ENCODE peak calls at places on chromosome 17, in seven cellular contexts. U, N, Y, V, S, K and L are unnamed samples.

GRCh38 chr17:9363440-9364350 is 211.9 kb downstream of the STX8 start:
- DNase-seq in Y (no peak), V (peak; percentile 84), S (no peak), K (no peak), U (no peak), N (no peak), L (no peak)

GRCh38 chr17:69773081-69773480 is 301.9 kb upstream of the KCNJ16 start:
- DNase-seq in V (peak; percentile 85), S (no peak), Y (no peak), K (no peak), N (no peak), U (no peak), L (no peak)

GRCh38 chr17:81267390-81268067 is 27.6 kb downstream of the SLC38A10 start:
- DNase-seq in Y (no peak), U (no peak), V (no peak), S (no peak), K (no peak), N (no peak), L (no peak)

GRCh38 chr17:34820922-34821321 is 140.3 kb downstream of the CCT6B start:
- DNase-seq in U (no peak), K (no peak), Y (no peak), V (no peak), S (no peak), N (no peak), L (no peak)

GRCh38 chr17:80252871-80253270 is 7.8 kb upstream of the RNF213 start:
- DNase-seq in V (peak; percentile 19), Y (peak; percentile 87), N (peak; percentile 79), K (no peak), U (no peak), S (peak; percentile 40), L (peak; percentile 72)

GRCh38 chr17:81020767-81021497 is 14.0 kb upstream of the BAIAP2 start:
- DNase-seq in K (peak; percentile 63), V (peak; percentile 83), Y (peak; percentile 83), U (no peak), N (peak; percentile 83), S (peak; percentile 74), L (peak; percentile 95)

GRCh38 chr17:81197831-81198490 is 24.8 kb downstream of the CEP131 start:
- DNase-seq in Y (no peak), S (no peak), N (no peak), V (no peak), U (no peak), K (no peak), L (no peak)

GRCh38 chr17:55672585-55673501 is 49.8 kb downstream of the TMEM100 start:
- DNase-seq in U (no peak), Y (no peak), N (no peak), K (no peak), V (peak; percentile 7), S (no peak), L (no peak)

GRCh38 chr17:61413654-61414133 is 14.1 kb downstream of the TBX2 start:
- DNase-seq in Y (no peak), N (no peak), S (no peak), K (no peak), V (no peak), U (no peak), L (no peak)

GRCh38 chr17:45224671-45225050 is 3.0 kb downstream of the FMNL1 start:
- DNase-seq in N (no peak), U (no peak), Y (no peak), S (no peak), K (no peak), V (no peak), L (no peak)

GRCh38 chr17:56973520-56973919 is 4.4 kb upstream of the SCPEP1 start:
- DNase-seq in K (no peak), Y (no peak), N (no peak), U (no peak), S (no peak), V (peak; percentile 18), L (peak; percentile 68)

GRCh38 chr17:14312522-14312921 is 11.6 kb downstream of the HS3ST3B1 start:
- DNase-seq in U (no peak), S (no peak), V (no peak), Y (no peak), N (no peak), K (no peak), L (no peak)

GRCh38 chr17:9893606-9894005 is 11.5 kb downstream of the RCVRN start:
- DNase-seq in V (peak; percentile 71), K (no peak), S (no peak), N (no peak), Y (no peak), U (no peak), L (no peak)

GRCh38 chr17:58277107-58277506 is 3.6 kb downstream of the MPO start:
- DNase-seq in S (no peak), N (peak; percentile 26), Y (no peak), K (no peak), V (no peak), U (no peak), L (no peak)
- TF ChIP-seq CTCF in S (peak; percentile 40), N (peak; percentile 11), Y (peak; percentile 29), K (no peak), V (peak; percentile 44), U (no peak), L (no peak)

GRCh38 chr17:5444209-5444608 is 5.3 kb upstream of the C1QBP start:
- DNase-seq in V (no peak), U (no peak), Y (no peak), K (no peak), N (no peak), S (no peak), L (no peak)
- TF ChIP-seq CTCF in V (no peak), U (no peak), Y (no peak), K (no peak), N (no peak), S (no peak), L (no peak)

GRCh38 chr17:7823581-7824001 is 10.4 kb upstream of the KDM6B start:
- DNase-seq in S (no peak), U (no peak), Y (no peak), N (no peak), K (no peak), V (no peak), L (no peak)

GRCh38 chr17:7820231-7820630 is 13.8 kb upstream of the KDM6B start:
- DNase-seq in Y (no peak), V (no peak), K (no peak), S (no peak), N (no peak), U (no peak), L (no peak)

GRCh38 chr17:7824021-7824924 is 9.7 kb upstream of the KDM6B start:
- DNase-seq in S (no peak), N (no peak), K (no peak), V (no peak), Y (no peak), U (no peak), L (no peak)

GRCh38 chr17:7822126-7822525 is 11.9 kb upstream of the KDM6B start:
- DNase-seq in Y (no peak), N (no peak), V (no peak), K (no peak), S (no peak), U (no peak), L (no peak)

GRCh38 chr17:7825206-7825980 is 8.6 kb upstream of the KDM6B start:
- DNase-seq in S (no peak), V (peak; percentile 5), N (no peak), K (no peak), U (no peak), Y (no peak), L (no peak)
- TF ChIP-seq CTCF in S (peak; percentile 18), V (no peak), N (no peak), K (no peak), U (no peak), Y (no peak), L (no peak)

GRCh38 chr17:78781339-78782304 is at the start of gene CYTH1:
- DNase-seq in V (no peak), U (peak; percentile 79), N (peak; percentile 52), Y (peak; percentile 74), K (no peak), S (peak; percentile 63), L (peak; percentile 56)

GRCh38 chr17:78777886-78778285 is 4.2 kb downstream of the CYTH1 start:
- DNase-seq in N (no peak), V (no peak), S (no peak), U (no peak), K (no peak), Y (no peak), L (no peak)

GRCh38 chr17:78780852-78781338 is 1.2 kb downstream of the CYTH1 start:
- DNase-seq in N (no peak), U (no peak), S (no peak), V (no peak), Y (no peak), K (no peak), L (peak; percentile 45)

GRCh38 chr17:78780335-78780734 is 1.7 kb downstream of the CYTH1 start:
- DNase-seq in Y (no peak), K (no peak), U (no peak), S (no peak), N (no peak), V (no peak), L (peak; percentile 52)

GRCh38 chr17:78779848-78780247 is 2.2 kb downstream of the CYTH1 start:
- DNase-seq in Y (no peak), N (peak; percentile 56), V (no peak), S (no peak), U (peak; percentile 35), K (no peak), L (peak; percentile 71)
- TF ChIP-seq CTCF in Y (no peak), N (no peak), V (no peak), S (no peak), U (no peak), K (no peak), L (peak; percentile 35)